ENCODE peak calls at places on chromosomes 3 and 15, in seven cellular contexts. Y is foreskin fibroblast, W is fibroblast of villous mesenchyme, N is bronchial epithelial cell, S is GM12865, F is Caco-2, R is upper lobe of right lung. M is an unnamed sample.

GRCh38 chr3:18739098-18739431 is 313.9 kb upstream of the SATB1 start:
- DNase-seq in Y (no peak), W (no peak), N (no peak), S (no peak), F (no peak), R (no peak), M (no peak)

GRCh38 chr3:141393151-141394076 is 25.1 kb downstream of the ZBTB38 start:
- DNase-seq in Y (no peak), W (peak), N (no peak), S (no peak), F (no peak), R (no peak), M (peak)

GRCh38 chr3:173284301-173284700 is 113.2 kb upstream of the NLGN1 start:
- DNase-seq in Y (no peak), W (no peak), N (no peak), S (no peak), F (no peak), R (no peak), M (no peak)

GRCh38 chr15:29377141-29377540 is 107.5 kb upstream of the NSMCE3 start:
- DNase-seq in Y (no peak), W (no peak), N (no peak), S (no peak), F (no peak), R (no peak), M (no peak)

GRCh38 chr3:50268703-50269451 is at the start of gene SEMA3B:
- DNase-seq in Y (peak), W (peak), N (peak), S (no peak), F (peak), R (peak), M (peak)

GRCh38 chr3:38003371-38003816 is 12.8 kb downstream of the VILL start:
- DNase-seq in Y (no peak), W (peak), N (no peak), S (peak), F (peak), R (peak), M (peak)

GRCh38 chr15:27234593-27234992 is 263.6 kb downstream of the GABRG3 start:
- DNase-seq in Y (no peak), W (no peak), N (no peak), S (no peak), F (no peak), R (no peak), M (no peak)

GRCh38 chr15:70327328-70328136 is 229.8 kb upstream of the TLE3 start:
- DNase-seq in Y (no peak), W (peak), N (peak), S (no peak), F (no peak), R (no peak), M (peak)

GRCh38 chr15:31510003-31510402 is 183.4 kb downstream of the KLF13 start:
- DNase-seq in Y (no peak), W (no peak), N (no peak), S (no peak), F (no peak), R (no peak), M (no peak)

GRCh38 chr15:36617529-36618196 is 38.2 kb downstream of the CDIN1 start:
- DNase-seq in Y (no peak), W (no peak), N (no peak), S (peak), F (no peak), R (no peak), M (no peak)

GRCh38 chr15:40330368-40330836 is 6.9 kb downstream of the INAFM2 start:
- DNase-seq in Y (no peak), W (peak), N (no peak), S (no peak), F (no peak), R (peak), M (peak)

GRCh38 chr3:129893616-129894070 is at the start of gene TMCC1:
- DNase-seq in Y (peak), W (peak), N (peak), S (peak), F (peak), R (peak), M (peak)

GRCh38 chr3:169112153-169112892 is 551.2 kb downstream of the MECOM start:
- DNase-seq in Y (peak), W (peak), N (peak), S (no peak), F (no peak), R (no peak), M (peak)

GRCh38 chr3:139113231-139113749 is 68.6 kb upstream of the PRR23C start:
- DNase-seq in Y (no peak), W (no peak), N (no peak), S (no peak), F (no peak), R (no peak), M (no peak)

GRCh38 chr3:188553569-188553968 is 399.6 kb downstream of the LPP start:
- DNase-seq in Y (no peak), W (no peak), N (no peak), S (no peak), F (no peak), R (no peak), M (no peak)

GRCh38 chr3:159536876-159537275 is 451.8 kb upstream of the IL12A start:
- DNase-seq in Y (no peak), W (no peak), N (no peak), S (no peak), F (no peak), R (no peak), M (no peak)

GRCh38 chr3:191963182-191963581 is 502.2 kb downstream of the PYDC2 start:
- DNase-seq in Y (no peak), W (no peak), N (peak), S (peak), F (no peak), R (no peak), M (peak)

GRCh38 chr15:56052389-56053045 is 59.1 kb upstream of the NEDD4 start:
- DNase-seq in Y (peak), W (peak), N (peak), S (peak), F (no peak), R (no peak), M (peak)

GRCh38 chr3:133754455-133754854 is 8.3 kb downstream of the TF start:
- DNase-seq in Y (no peak), W (no peak), N (peak), S (no peak), F (no peak), R (no peak), M (no peak)

DNA sequence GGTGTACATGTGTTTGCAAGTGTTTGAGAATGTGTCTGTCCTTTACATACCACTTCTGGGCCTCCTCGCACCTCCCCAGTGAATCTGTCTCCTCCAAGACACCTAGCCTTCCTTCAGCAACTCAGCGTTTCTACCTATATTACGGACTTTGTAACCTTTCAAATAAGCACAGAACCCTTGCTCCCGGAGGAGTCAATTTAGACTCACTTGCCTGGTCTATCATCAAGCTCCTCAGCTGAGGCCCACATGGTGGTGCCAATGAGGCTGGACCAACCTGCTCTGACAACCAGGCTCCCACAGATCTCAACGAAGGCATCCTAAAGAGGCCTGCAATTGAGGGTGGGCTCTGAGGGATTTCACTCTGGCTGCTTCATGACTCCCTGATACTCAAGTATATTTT is 32.8 kb upstream of the TIMP4 start:
- DNase-seq in Y (no peak), W (no peak), N (no peak), S (no peak), F (no peak), R (no peak), M (no peak)
- TF ChIP-seq CTCF in Y (no peak), W (no peak), N (no peak), S (no peak), F (no peak), R (no peak), M (no peak)

GRCh38 chr3:20056727-20057611 is 16.7 kb downstream of the KAT2B start:
- DNase-seq in Y (peak), W (peak), N (peak), S (peak), F (no peak), R (no peak), M (peak)
- H3K4me3 ChIP-seq in Y (no peak), W (no peak), N (no peak), S (no peak), F (no peak), R (no peak), M (no peak)

DNA sequence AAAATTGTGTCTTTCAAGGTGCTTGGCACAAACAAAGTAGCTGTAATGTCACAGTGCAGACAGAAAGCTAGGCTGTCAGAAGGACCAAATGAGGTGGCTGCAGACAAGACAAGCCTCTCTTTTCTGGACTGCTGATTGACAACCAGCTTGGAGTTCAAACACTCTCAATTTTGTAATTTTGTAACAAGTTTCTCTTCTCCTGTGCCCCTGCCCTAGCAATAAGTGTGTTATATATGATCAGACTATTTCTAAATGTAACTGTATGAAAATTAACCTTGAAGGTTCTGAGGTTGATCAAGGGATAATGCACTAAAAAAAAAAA is 172.0 kb downstream of the P3H2 start:
- DNase-seq in Y (no peak), W (no peak), N (no peak), S (no peak), F (no peak), R (no peak), M (no peak)
- TF ChIP-seq CTCF in Y (no peak), W (no peak), N (no peak), S (no peak), F (no peak), R (no peak), M (no peak)

GRCh38 chr3:124584245-124584551 is 146.1 kb upstream of the UMPS start:
- DNase-seq in Y (no peak), W (no peak), N (no peak), S (no peak), F (no peak), R (no peak), M (no peak)

GRCh38 chr3:124587053-124587408 is 143.2 kb upstream of the UMPS start:
- DNase-seq in Y (no peak), W (no peak), N (peak), S (no peak), F (peak), R (no peak), M (peak)

GRCh38 chr3:124582621-124583437 is 147.4 kb upstream of the UMPS start:
- DNase-seq in Y (no peak), W (no peak), N (no peak), S (no peak), F (no peak), R (no peak), M (no peak)

GRCh38 chr3:124586126-124587052 is 143.9 kb upstream of the UMPS start:
- DNase-seq in Y (no peak), W (no peak), N (no peak), S (no peak), F (no peak), R (no peak), M (no peak)

DNA sequence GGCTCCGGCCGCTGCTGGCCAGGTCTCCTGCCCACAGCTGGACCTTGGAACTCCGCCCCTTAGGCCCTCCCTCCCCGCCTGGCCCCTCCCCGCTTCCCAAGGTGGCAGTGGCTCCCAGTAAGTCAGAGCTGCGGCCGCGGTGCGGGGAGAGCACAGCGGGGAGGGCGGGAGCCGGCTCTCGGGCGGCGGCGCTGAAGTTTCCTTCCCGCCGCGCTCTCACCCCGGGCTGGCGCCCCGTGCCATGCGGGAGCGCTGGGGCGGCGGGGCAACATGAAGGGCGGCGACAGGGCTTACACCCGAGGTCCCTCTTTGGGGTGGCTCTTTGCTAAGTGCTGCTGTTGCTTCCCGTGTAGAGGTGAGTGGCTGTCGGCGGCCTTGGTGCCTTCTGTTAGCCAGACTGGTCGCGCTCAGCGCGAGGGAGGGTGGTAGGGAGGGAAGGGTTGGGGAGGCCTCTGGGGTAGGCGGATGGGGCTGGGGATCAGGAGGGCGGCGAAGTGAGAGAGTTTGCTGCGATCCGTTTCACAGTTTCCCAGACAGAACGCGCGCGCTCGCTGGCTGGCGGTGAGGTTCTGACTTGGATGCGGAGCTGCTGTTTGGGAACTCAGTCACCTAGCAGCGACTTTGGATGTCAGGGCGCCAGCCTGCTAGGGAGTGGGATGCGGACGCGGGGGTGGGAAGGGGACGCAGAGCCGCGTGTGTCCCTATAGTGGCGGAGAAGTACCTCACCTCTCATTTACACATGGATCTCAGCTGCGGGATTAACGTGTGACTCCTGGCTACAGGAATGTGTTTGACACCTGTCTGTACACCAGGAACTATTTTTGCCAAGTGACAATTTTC is 145.5 kb upstream of the UMPS start:
- DNase-seq in Y (no peak), W (peak), N (peak), S (peak), F (peak), R (peak), M (peak)
- H3K4me3 ChIP-seq in Y (peak), W (peak), N (peak), S (peak), F (peak), R (peak), M (peak)

GRCh38 chr3:6542795-6543194 is 318.1 kb upstream of the GRM7 start:
- DNase-seq in Y (no peak), W (no peak), N (no peak), S (no peak), F (no peak), R (no peak), M (no peak)
- TF ChIP-seq CTCF in Y (no peak), W (no peak), N (no peak), S (no peak), F (no peak), R (no peak), M (no peak)

DNA sequence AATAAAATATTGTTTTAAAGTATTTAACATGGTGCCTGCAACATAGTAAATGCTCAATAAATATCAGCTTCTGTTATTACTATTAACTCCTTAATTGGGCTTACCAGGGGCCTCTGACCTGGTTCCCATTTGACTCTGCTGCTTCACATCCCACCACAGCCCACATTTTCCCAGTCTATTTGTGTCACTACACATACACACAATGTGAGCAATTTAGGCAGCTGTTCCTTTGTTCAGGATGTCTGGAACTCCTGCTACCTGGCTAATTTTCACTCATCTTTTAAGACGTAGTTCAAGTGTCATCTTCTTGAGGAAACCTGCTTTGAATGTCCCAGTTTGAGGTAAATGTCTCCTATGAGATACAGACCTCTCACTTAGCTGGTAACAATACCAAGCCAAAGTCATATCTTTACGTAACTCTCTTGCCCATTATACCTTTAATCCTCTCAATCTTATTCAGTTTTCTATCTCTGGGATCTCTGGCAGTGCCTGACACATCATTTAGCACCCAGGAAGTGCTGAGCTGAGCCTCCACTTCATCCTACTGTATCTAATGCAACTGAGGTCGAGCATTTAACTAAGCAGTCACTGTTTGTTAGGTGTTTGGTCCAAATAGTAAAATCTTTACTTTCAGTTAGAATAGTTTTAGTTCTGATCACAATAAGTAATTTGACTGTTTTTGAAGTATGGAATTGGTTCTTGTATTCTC is 4.5 kb downstream of the TGFBR2 start:
- DNase-seq in Y (no peak), W (no peak), N (peak), S (no peak), F (no peak), R (no peak), M (no peak)
- H3K4me3 ChIP-seq in Y (no peak), W (no peak), N (no peak), S (no peak), F (no peak), R (peak), M (no peak)

GRCh38 chr3:8659242-8659641 is 14.6 kb upstream of the SSUH2 start:
- DNase-seq in Y (no peak), W (no peak), N (no peak), S (no peak), F (no peak), R (no peak), M (no peak)
- TF ChIP-seq CTCF in Y (no peak), W (no peak), N (no peak), S (no peak), F (no peak), R (no peak), M (no peak)

GRCh38 chr15:24857777-24858176 is 97.0 kb upstream of the SNRPN start:
- DNase-seq in Y (no peak), W (no peak), N (no peak), S (no peak), F (no peak), R (no peak), M (no peak)
- H3K4me3 ChIP-seq in Y (no peak), W (no peak), N (no peak), S (no peak), F (no peak), R (no peak), M (no peak)

DNA sequence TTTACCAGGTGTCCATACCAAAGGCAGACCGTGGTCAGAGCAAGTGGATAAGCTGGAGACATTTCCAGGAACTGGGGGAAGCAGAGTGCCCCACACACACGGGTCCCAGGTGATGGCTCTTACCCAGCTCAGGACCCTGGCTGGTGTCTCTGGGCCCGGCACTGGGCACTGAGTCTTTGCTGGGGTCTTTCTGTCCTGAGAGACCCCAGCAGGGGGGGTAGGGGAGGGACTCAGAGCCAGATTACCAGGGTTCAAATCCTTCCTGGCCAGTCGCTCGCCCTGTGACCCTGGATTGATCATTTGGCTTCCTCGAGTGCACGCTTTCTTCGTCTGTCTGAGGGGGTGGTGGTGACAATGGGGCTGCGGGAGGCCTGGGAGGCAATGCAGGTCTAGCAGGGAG is 95.7 kb downstream of the PLXNA1 start:
- DNase-seq in Y (no peak), W (no peak), N (no peak), S (no peak), F (no peak), R (peak), M (no peak)
- TF ChIP-seq CTCF in Y (no peak), W (no peak), N (no peak), S (no peak), F (no peak), R (no peak), M (no peak)

GRCh38 chr15:59519329-59519728 is 81.3 kb downstream of the FAM81A start:
- DNase-seq in Y (no peak), W (no peak), N (no peak), S (no peak), F (no peak), R (no peak), M (no peak)

GRCh38 chr15:59524331-59524731 is 86.3 kb downstream of the FAM81A start:
- DNase-seq in Y (no peak), W (no peak), N (no peak), S (no peak), F (no peak), R (no peak), M (no peak)

GRCh38 chr15:59523702-59524101 is 85.7 kb downstream of the FAM81A start:
- DNase-seq in Y (no peak), W (no peak), N (no peak), S (no peak), F (no peak), R (no peak), M (no peak)

GRCh38 chr15:59521443-59521842 is 83.5 kb downstream of the FAM81A start:
- DNase-seq in Y (no peak), W (no peak), N (no peak), S (no peak), F (no peak), R (no peak), M (no peak)

DNA sequence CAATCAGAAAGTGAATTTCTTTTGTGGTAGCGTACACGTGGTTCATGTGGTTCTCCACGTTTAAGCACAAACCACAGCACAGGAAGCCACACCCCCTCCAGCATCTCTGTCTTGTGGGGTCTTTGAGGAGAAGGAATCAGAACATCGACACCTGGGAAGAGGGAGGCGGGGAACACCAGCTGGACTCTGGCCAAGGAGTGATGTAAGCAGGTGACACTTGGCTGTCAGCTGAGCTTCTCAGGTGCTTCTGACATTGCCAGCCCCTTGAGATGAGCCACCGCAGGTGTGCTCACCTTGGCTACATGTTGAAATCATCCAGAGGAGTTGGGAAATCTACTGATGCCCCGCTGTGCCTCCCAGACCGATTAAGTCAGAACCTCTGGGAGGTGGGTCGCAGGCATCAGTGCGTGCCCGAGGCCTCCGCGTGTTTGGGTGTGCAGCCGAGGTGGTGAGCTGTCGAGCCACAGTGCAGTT is 85.0 kb downstream of the FAM81A start:
- DNase-seq in Y (no peak), W (no peak), N (no peak), S (no peak), F (no peak), R (no peak), M (no peak)
- H3K4me3 ChIP-seq in Y (no peak), W (no peak), N (no peak), S (no peak), F (no peak), R (no peak), M (no peak)

M was measured in cardiac fibroblast.